ENCODE peak calls at places on chromosomes 16 and 17, in eight cellular contexts. One of them, this sample, is unnamed.
A peak's percentile ranks its signal among the peaks of the same experiment; 100 is the strongest.

GRCh38 chr16:50308237-50308965 is 42.0 kb downstream of the ADCY7 start:
- DNase-seq in pancreas: no peak
- DNase-seq in foreskin fibroblast: no peak
- DNase-seq in fibroblast of pulmonary artery: no peak
- DNase-seq in coronary artery: peak; percentile 73
- DNase-seq in prostate gland: no peak
- DNase-seq in A549: no peak
- DNase-seq in AG10803: no peak
- DNase-seq in this sample: no peak

GRCh38 chr16:31183432-31184428 is 3.8 kb downstream of the FUS start:
- DNase-seq in pancreas: no peak
- DNase-seq in foreskin fibroblast: no peak
- DNase-seq in fibroblast of pulmonary artery: no peak
- DNase-seq in coronary artery: no peak
- DNase-seq in prostate gland: no peak
- DNase-seq in A549: no peak
- DNase-seq in AG10803: no peak
- DNase-seq in this sample: no peak

GRCh38 chr16:2595376-2596200 is 57.8 kb downstream of the PDPK1 start:
- DNase-seq in pancreas: peak; percentile 8
- DNase-seq in foreskin fibroblast: no peak
- DNase-seq in fibroblast of pulmonary artery: no peak
- DNase-seq in coronary artery: peak; percentile 57
- DNase-seq in prostate gland: no peak
- DNase-seq in A549: no peak
- DNase-seq in AG10803: no peak
- DNase-seq in this sample: no peak

GRCh38 chr17:46763416-46763815 is 55.1 kb downstream of the WNT3 start:
- DNase-seq in pancreas: no peak
- DNase-seq in foreskin fibroblast: no peak
- DNase-seq in fibroblast of pulmonary artery: no peak
- DNase-seq in coronary artery: no peak
- DNase-seq in prostate gland: no peak
- DNase-seq in A549: no peak
- DNase-seq in AG10803: no peak
- DNase-seq in this sample: no peak

GRCh38 chr16:14004031-14004718 is 66.9 kb upstream of the MRTFB start:
- DNase-seq in pancreas: no peak
- DNase-seq in foreskin fibroblast: no peak
- DNase-seq in fibroblast of pulmonary artery: no peak
- DNase-seq in coronary artery: peak; percentile 82
- DNase-seq in prostate gland: no peak
- DNase-seq in A549: no peak
- DNase-seq in AG10803: no peak
- DNase-seq in this sample: no peak

GRCh38 chr16:27208081-27208692 is 4.9 kb downstream of the KDM8 start:
- DNase-seq in pancreas: peak; percentile 29
- DNase-seq in foreskin fibroblast: no peak
- DNase-seq in fibroblast of pulmonary artery: no peak
- DNase-seq in coronary artery: no peak
- DNase-seq in prostate gland: no peak
- DNase-seq in A549: no peak
- DNase-seq in AG10803: no peak
- DNase-seq in this sample: no peak

GRCh38 chr16:361872-362701 is 8.3 kb downstream of the MRPL28 start:
- DNase-seq in pancreas: peak; percentile 85
- DNase-seq in foreskin fibroblast: peak; percentile 69
- DNase-seq in fibroblast of pulmonary artery: peak; percentile 81
- DNase-seq in coronary artery: no peak
- DNase-seq in prostate gland: peak; percentile 80
- DNase-seq in A549: peak; percentile 89
- DNase-seq in AG10803: peak; percentile 64
- DNase-seq in this sample: peak; percentile 86

GRCh38 chr16:51305337-51305736 is 154.3 kb upstream of the SALL1 start:
- DNase-seq in pancreas: no peak
- DNase-seq in foreskin fibroblast: no peak
- DNase-seq in fibroblast of pulmonary artery: no peak
- DNase-seq in coronary artery: no peak
- DNase-seq in prostate gland: no peak
- DNase-seq in A549: no peak
- DNase-seq in AG10803: no peak
- DNase-seq in this sample: no peak

GRCh38 chr16:887846-888245 is 82.9 kb downstream of the LMF1 start:
- DNase-seq in pancreas: peak; percentile 23
- DNase-seq in foreskin fibroblast: no peak
- DNase-seq in fibroblast of pulmonary artery: no peak
- DNase-seq in coronary artery: no peak
- DNase-seq in prostate gland: no peak
- DNase-seq in A549: no peak
- DNase-seq in AG10803: no peak
- DNase-seq in this sample: no peak

GRCh38 chr16:14061732-14062259 is 9.3 kb upstream of the MRTFB start:
- DNase-seq in pancreas: no peak
- DNase-seq in foreskin fibroblast: no peak
- DNase-seq in fibroblast of pulmonary artery: no peak
- DNase-seq in coronary artery: no peak
- DNase-seq in prostate gland: no peak
- DNase-seq in A549: no peak
- DNase-seq in AG10803: no peak
- DNase-seq in this sample: no peak

GRCh38 chr16:88772871-88773811 is 11.9 kb downstream of the PIEZO1 start:
- DNase-seq in pancreas: peak; percentile 72
- DNase-seq in foreskin fibroblast: peak; percentile 95
- DNase-seq in fibroblast of pulmonary artery: peak; percentile 78
- DNase-seq in coronary artery: no peak
- DNase-seq in prostate gland: no peak
- DNase-seq in A549: no peak
- DNase-seq in AG10803: peak; percentile 95
- DNase-seq in this sample: no peak

GRCh38 chr16:16045879-16046278 is 96.5 kb downstream of the ABCC1 start:
- DNase-seq in pancreas: peak; percentile 40
- DNase-seq in foreskin fibroblast: no peak
- DNase-seq in fibroblast of pulmonary artery: no peak
- DNase-seq in coronary artery: no peak
- DNase-seq in prostate gland: no peak
- DNase-seq in A549: no peak
- DNase-seq in AG10803: no peak
- DNase-seq in this sample: no peak
- TF ChIP-seq CTCF in pancreas: no peak
- TF ChIP-seq CTCF in foreskin fibroblast: peak; percentile 9
- TF ChIP-seq CTCF in fibroblast of pulmonary artery: peak; percentile 33
- TF ChIP-seq CTCF in coronary artery: no peak
- TF ChIP-seq CTCF in prostate gland: no peak
- TF ChIP-seq CTCF in A549: no peak
- TF ChIP-seq CTCF in AG10803: peak; percentile 8
- TF ChIP-seq CTCF in this sample: no peak

GRCh38 chr16:25512041-25512440 is 179.7 kb upstream of the HS3ST4 start:
- DNase-seq in pancreas: no peak
- DNase-seq in foreskin fibroblast: no peak
- DNase-seq in fibroblast of pulmonary artery: no peak
- DNase-seq in coronary artery: no peak
- DNase-seq in prostate gland: no peak
- DNase-seq in A549: no peak
- DNase-seq in AG10803: no peak
- DNase-seq in this sample: no peak
- TF ChIP-seq CTCF in pancreas: no peak
- TF ChIP-seq CTCF in foreskin fibroblast: no peak
- TF ChIP-seq CTCF in fibroblast of pulmonary artery: no peak
- TF ChIP-seq CTCF in coronary artery: no peak
- TF ChIP-seq CTCF in prostate gland: no peak
- TF ChIP-seq CTCF in A549: no peak
- TF ChIP-seq CTCF in AG10803: no peak
- TF ChIP-seq CTCF in this sample: no peak

DNA sequence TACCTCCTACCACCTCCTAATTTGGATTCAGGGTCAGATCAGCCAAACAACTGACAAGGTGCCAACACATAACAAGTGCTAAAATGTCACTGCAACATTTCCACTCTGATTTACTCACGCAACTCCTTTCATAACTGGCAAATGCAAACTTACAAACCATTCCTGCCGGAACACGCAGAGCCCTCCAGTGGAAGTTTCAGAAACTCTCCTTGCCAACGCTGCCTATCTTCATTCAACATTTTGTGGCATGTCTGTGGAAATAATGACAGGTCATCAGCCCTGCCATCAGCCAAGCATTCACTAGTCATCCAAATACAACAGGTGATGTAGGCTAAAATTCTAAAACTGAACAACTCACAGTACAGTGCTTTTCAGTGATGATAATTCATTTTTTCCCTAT is 37.7 kb upstream of the OR3A1 start:
- DNase-seq in pancreas: no peak
- DNase-seq in foreskin fibroblast: no peak
- DNase-seq in fibroblast of pulmonary artery: no peak
- DNase-seq in coronary artery: no peak
- DNase-seq in prostate gland: no peak
- DNase-seq in A549: peak; percentile 43
- DNase-seq in AG10803: no peak
- DNase-seq in this sample: peak; percentile 18
- TF ChIP-seq CTCF in pancreas: no peak
- TF ChIP-seq CTCF in foreskin fibroblast: no peak
- TF ChIP-seq CTCF in fibroblast of pulmonary artery: no peak
- TF ChIP-seq CTCF in coronary artery: no peak
- TF ChIP-seq CTCF in prostate gland: no peak
- TF ChIP-seq CTCF in A549: peak; percentile 14
- TF ChIP-seq CTCF in AG10803: no peak
- TF ChIP-seq CTCF in this sample: peak; percentile 9

GRCh38 chr17:2068101-2068518 is 13.2 kb downstream of the HIC1 start:
- DNase-seq in pancreas: no peak
- DNase-seq in foreskin fibroblast: peak; percentile 74
- DNase-seq in fibroblast of pulmonary artery: peak; percentile 67
- DNase-seq in coronary artery: no peak
- DNase-seq in prostate gland: no peak
- DNase-seq in A549: no peak
- DNase-seq in AG10803: peak; percentile 96
- DNase-seq in this sample: no peak
- TF ChIP-seq CTCF in pancreas: no peak
- TF ChIP-seq CTCF in foreskin fibroblast: peak; percentile 33
- TF ChIP-seq CTCF in fibroblast of pulmonary artery: peak; percentile 3
- TF ChIP-seq CTCF in coronary artery: no peak
- TF ChIP-seq CTCF in prostate gland: no peak
- TF ChIP-seq CTCF in A549: no peak
- TF ChIP-seq CTCF in AG10803: peak; percentile 49
- TF ChIP-seq CTCF in this sample: no peak

GRCh38 chr17:9577402-9577709 is 914 bp downstream of the CFAP52 start:
- DNase-seq in pancreas: no peak
- DNase-seq in foreskin fibroblast: no peak
- DNase-seq in fibroblast of pulmonary artery: peak; percentile 7
- DNase-seq in coronary artery: no peak
- DNase-seq in prostate gland: no peak
- DNase-seq in A549: no peak
- DNase-seq in AG10803: no peak
- DNase-seq in this sample: no peak
- TF ChIP-seq CTCF in pancreas: no peak
- TF ChIP-seq CTCF in foreskin fibroblast: no peak
- TF ChIP-seq CTCF in fibroblast of pulmonary artery: no peak
- TF ChIP-seq CTCF in coronary artery: no peak
- TF ChIP-seq CTCF in prostate gland: no peak
- TF ChIP-seq CTCF in A549: no peak
- TF ChIP-seq CTCF in AG10803: no peak
- TF ChIP-seq CTCF in this sample: no peak

DNA sequence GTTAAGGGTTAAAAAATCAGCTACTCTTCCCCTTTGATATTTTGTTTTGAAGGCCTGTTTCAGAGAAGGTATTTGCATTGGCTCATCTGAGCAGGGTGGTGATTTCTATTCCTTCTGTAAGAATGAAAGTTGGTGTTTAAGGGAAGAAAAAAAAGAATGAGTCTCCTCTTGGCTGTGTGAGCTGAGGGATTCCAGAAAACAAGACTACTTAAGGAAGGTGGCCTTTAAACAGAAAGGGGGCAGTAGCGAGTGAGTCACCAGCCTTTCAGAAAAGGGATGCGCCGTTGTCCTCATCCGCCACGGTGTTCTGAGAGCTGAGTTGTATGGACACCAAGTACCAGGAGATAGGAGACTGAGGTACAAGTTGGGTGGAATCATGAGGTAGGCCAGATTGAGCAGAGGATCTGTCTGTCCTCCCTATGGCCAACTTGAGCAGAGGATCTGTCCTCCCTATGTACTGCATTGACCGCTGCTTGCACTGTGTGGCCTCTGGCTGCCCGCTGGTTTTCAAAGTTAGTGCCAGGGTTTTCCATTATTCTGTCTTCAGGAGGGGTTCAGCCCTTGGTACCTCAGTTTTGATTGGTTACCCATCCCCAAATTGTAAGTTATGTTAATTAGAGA is 8.2 kb downstream of the PRKCA start:
- DNase-seq in pancreas: no peak
- DNase-seq in foreskin fibroblast: no peak
- DNase-seq in fibroblast of pulmonary artery: no peak
- DNase-seq in coronary artery: no peak
- DNase-seq in prostate gland: no peak
- DNase-seq in A549: peak; percentile 52
- DNase-seq in AG10803: no peak
- DNase-seq in this sample: no peak
- TF ChIP-seq CTCF in pancreas: no peak
- TF ChIP-seq CTCF in foreskin fibroblast: no peak
- TF ChIP-seq CTCF in fibroblast of pulmonary artery: no peak
- TF ChIP-seq CTCF in coronary artery: no peak
- TF ChIP-seq CTCF in prostate gland: no peak
- TF ChIP-seq CTCF in A549: peak; percentile 4
- TF ChIP-seq CTCF in AG10803: no peak
- TF ChIP-seq CTCF in this sample: no peak

DNA sequence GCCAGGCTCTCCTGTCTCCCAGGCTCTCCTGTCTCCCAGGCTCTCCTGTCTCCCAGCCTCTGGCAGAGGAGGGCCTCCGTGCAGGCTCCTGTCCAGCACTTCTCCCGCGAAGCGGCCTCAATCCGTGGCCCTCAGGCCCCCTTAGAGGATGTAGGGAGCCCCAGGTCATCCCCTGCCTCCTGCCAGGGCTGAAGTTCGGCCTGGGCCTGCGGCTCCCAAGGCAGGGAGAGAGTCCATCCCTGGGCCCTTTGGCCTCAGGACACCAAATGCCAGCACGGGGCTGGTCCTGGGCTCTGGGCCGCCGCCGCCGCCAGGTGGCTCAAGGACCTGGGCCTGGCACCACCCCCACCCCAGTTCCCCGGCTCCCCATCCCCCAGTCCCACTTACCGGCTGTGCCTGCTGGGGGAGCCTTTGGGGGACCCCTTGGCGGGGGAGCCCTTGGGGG is 370 bp downstream of the EVPL start:
- DNase-seq in pancreas: no peak
- DNase-seq in foreskin fibroblast: no peak
- DNase-seq in fibroblast of pulmonary artery: no peak
- DNase-seq in coronary artery: no peak
- DNase-seq in prostate gland: peak; percentile 42
- DNase-seq in A549: peak; percentile 53
- DNase-seq in AG10803: no peak
- DNase-seq in this sample: peak; percentile 49
- TF ChIP-seq CTCF in pancreas: no peak
- TF ChIP-seq CTCF in foreskin fibroblast: no peak
- TF ChIP-seq CTCF in fibroblast of pulmonary artery: no peak
- TF ChIP-seq CTCF in coronary artery: no peak
- TF ChIP-seq CTCF in prostate gland: peak; percentile 41
- TF ChIP-seq CTCF in A549: peak; percentile 42
- TF ChIP-seq CTCF in AG10803: no peak
- TF ChIP-seq CTCF in this sample: peak; percentile 7